ENCODE peak calls at places on chromosomes 7 and 10, in four cellular contexts. One of them, this sample, is unnamed.

GRCh38 chr10:127122831-127123230 is 73.6 kb downstream of the INSYN2A start:
- DNase-seq in tibial nerve: no peak
- DNase-seq in A673: no peak
- DNase-seq in IMR-90: no peak
- DNase-seq in this sample: no peak

GRCh38 chr10:118768041-118768933 is 13.5 kb upstream of the CACUL1 start:
- DNase-seq in tibial nerve: no peak
- DNase-seq in A673: no peak
- DNase-seq in IMR-90: no peak
- DNase-seq in this sample: no peak

GRCh38 chr10:128932071-128932820 is 534.8 kb upstream of the MGMT start:
- DNase-seq in IMR-90: no peak
- DNase-seq in A673: no peak
- DNase-seq in tibial nerve: no peak
- DNase-seq in this sample: no peak

GRCh38 chr10:114386446-114386845 is 17.9 kb downstream of the AFAP1L2 start:
- DNase-seq in A673: no peak
- DNase-seq in tibial nerve: no peak
- DNase-seq in IMR-90: no peak
- DNase-seq in this sample: peak

GRCh38 chr7:36863901-36864701 is 139.8 kb upstream of the AOAH start:
- DNase-seq in A673: no peak
- DNase-seq in tibial nerve: no peak
- DNase-seq in IMR-90: no peak
- DNase-seq in this sample: no peak

GRCh38 chr10:30903397-30904138 is 128.1 kb downstream of the ZNF438 start:
- DNase-seq in tibial nerve: no peak
- DNase-seq in IMR-90: no peak
- DNase-seq in A673: no peak
- DNase-seq in this sample: no peak

GRCh38 chr7:80505900-80506500 is 5.9 kb downstream of the GNAT3 start:
- DNase-seq in IMR-90: no peak
- DNase-seq in A673: no peak
- DNase-seq in tibial nerve: no peak
- DNase-seq in this sample: no peak

GRCh38 chr10:77712207-77712606 is 74.6 kb upstream of the KCNMA1 start:
- DNase-seq in tibial nerve: no peak
- DNase-seq in IMR-90: no peak
- DNase-seq in A673: no peak
- DNase-seq in this sample: no peak

GRCh38 chr7:18495412-18496335 is at the start of gene HDAC9:
- DNase-seq in IMR-90: peak
- DNase-seq in A673: peak
- DNase-seq in tibial nerve: no peak
- DNase-seq in this sample: peak

GRCh38 chr7:131272086-131272485 is 55.6 kb upstream of the MKLN1 start:
- DNase-seq in tibial nerve: no peak
- DNase-seq in IMR-90: no peak
- DNase-seq in A673: no peak
- DNase-seq in this sample: no peak

GRCh38 chr10:126124923-126125322 is 228.6 kb downstream of the FANK1 start:
- DNase-seq in tibial nerve: no peak
- DNase-seq in IMR-90: peak
- DNase-seq in A673: peak
- DNase-seq in this sample: no peak

GRCh38 chr7:121369462-121369861 is 26.6 kb downstream of the FAM3C start:
- DNase-seq in IMR-90: peak
- DNase-seq in tibial nerve: no peak
- DNase-seq in A673: peak
- DNase-seq in this sample: no peak

GRCh38 chr10:113091921-113092320 is 141.9 kb downstream of the TCF7L2 start:
- DNase-seq in IMR-90: no peak
- DNase-seq in A673: no peak
- DNase-seq in tibial nerve: no peak
- DNase-seq in this sample: no peak

GRCh38 chr10:91708174-91708861 is 75.4 kb upstream of the PPP1R3C start:
- DNase-seq in tibial nerve: no peak
- DNase-seq in A673: no peak
- DNase-seq in IMR-90: no peak
- DNase-seq in this sample: no peak

DNA sequence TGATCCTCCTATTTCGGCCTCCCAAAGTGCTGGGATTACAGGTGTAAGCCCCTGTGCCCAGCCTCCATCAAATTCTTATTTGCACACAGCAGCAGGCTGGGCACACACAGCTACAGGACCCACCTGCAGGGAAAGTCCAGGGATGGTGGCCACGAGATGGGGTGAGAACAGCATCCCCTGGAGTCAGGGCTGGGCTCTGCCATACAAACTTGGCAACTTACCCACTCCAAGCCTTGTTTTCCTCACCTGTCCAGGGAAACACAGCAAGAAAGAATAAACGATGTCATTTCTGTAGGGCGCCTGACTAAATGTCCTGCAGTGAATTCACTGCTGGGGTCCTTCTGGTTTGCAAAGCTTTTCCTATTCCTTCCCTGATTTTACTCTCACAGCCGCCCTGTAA is 5.5 kb downstream of the MYH16 start:
- DNase-seq in A673: no peak
- DNase-seq in tibial nerve: no peak
- DNase-seq in IMR-90: no peak
- DNase-seq in this sample: no peak
- H3K27ac ChIP-seq in A673: no peak
- H3K27ac ChIP-seq in tibial nerve: no peak
- H3K27ac ChIP-seq in IMR-90: no peak
- H3K27ac ChIP-seq in this sample: no peak

DNA sequence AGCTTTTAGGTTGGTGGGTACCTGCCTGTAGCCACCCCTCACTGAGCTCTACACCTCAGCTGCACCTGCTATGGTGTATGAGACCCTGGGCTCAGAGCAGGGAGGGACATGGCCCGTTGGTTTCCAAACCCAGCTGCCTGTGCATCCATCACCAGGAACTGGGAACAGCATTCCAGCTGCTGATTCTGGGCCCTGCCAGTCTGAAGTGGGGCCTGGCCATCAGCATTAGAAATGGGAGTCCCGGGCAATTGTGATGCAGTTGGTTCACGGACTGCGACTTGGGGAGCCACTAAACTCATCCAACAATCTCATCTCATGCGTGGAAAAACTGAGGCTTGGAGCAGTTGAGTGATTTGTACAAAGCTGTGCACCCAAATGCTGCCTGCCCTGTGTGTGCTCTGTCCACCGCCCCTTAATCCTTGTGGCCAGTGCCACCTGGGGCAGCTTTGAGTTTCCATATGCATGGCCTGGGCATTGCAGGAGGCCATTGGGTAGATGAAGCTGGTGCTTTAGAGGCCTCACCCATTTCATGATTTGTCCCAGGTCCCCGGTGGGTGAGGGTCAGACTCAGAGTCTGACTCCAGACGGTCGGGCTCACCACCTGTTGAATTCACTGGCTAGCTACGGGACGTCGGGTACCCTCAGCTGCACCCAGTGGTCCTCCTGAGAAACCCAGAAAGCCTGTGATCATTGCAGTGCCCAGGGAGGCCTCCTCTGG is 109.0 kb upstream of the SHH start:
- DNase-seq in IMR-90: no peak
- DNase-seq in tibial nerve: no peak
- DNase-seq in A673: no peak
- DNase-seq in this sample: no peak
- H3K27ac ChIP-seq in IMR-90: no peak
- H3K27ac ChIP-seq in tibial nerve: no peak
- H3K27ac ChIP-seq in A673: no peak
- H3K27ac ChIP-seq in this sample: no peak

GRCh38 chr10:6721480-6721879 is 141.4 kb upstream of the PRKCQ start:
- DNase-seq in A673: peak
- DNase-seq in tibial nerve: no peak
- DNase-seq in IMR-90: peak
- DNase-seq in this sample: peak
- H3K27ac ChIP-seq in A673: peak
- H3K27ac ChIP-seq in tibial nerve: no peak
- H3K27ac ChIP-seq in IMR-90: peak
- H3K27ac ChIP-seq in this sample: no peak

GRCh38 chr10:133166828-133167692 is 7.0 kb downstream of the KNDC1 start:
- DNase-seq in tibial nerve: no peak
- DNase-seq in A673: no peak
- DNase-seq in IMR-90: no peak
- DNase-seq in this sample: no peak
- H3K27ac ChIP-seq in tibial nerve: no peak
- H3K27ac ChIP-seq in A673: no peak
- H3K27ac ChIP-seq in IMR-90: no peak
- H3K27ac ChIP-seq in this sample: no peak

GRCh38 chr7:150989456-150989855 is 1.4 kb upstream of the NOS3 start:
- DNase-seq in IMR-90: no peak
- DNase-seq in A673: no peak
- DNase-seq in tibial nerve: no peak
- DNase-seq in this sample: no peak
- H3K27ac ChIP-seq in IMR-90: no peak
- H3K27ac ChIP-seq in A673: no peak
- H3K27ac ChIP-seq in tibial nerve: no peak
- H3K27ac ChIP-seq in this sample: no peak

DNA sequence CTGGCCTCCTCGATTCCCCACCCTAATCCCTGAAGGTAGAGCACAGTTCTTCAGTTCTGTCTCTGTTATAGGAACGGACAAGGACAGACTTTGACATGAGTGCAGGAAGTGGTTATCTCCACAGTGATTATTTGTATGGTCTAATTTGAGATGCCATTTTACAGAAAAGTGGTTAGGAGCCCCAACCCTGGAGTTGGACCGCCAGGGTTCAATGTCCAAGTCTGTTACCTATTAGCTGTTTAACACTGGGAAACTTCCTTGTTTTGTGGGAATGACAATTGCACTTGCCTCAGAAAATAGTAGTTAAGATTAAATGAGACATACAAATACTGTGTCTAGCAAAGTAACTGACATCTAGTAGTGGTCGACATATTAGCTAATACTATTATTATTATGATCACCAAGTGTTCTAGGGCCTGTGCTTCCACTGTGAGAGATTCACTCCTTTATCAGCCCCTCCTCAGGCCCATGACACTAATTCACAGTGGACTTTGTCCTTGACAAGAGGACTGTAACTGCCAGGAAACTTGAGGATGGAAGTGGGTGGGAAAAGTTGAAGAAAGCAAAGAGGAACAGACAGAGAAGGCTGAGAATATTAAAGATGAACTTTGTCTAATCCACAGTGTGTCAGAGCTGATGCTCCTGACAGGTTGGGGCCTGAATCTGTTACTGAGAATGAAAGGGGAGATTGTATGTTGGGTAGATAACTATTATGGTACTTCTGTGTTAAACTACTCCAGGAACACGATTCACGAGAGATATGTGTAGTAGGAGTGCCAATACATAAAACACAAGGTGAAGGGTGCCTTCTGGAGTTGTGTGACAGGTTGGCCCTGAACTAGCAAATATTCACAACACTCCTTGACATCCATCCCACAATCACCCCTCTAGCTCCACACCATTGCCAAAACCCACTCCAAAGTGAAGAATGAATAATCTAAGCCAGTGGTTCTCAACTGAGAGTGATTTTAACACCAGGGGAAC is 66.4 kb downstream of the TAC1 start:
- DNase-seq in IMR-90: no peak
- DNase-seq in A673: no peak
- DNase-seq in tibial nerve: no peak
- DNase-seq in this sample: no peak
- H3K27ac ChIP-seq in IMR-90: no peak
- H3K27ac ChIP-seq in A673: no peak
- H3K27ac ChIP-seq in tibial nerve: no peak
- H3K27ac ChIP-seq in this sample: no peak

GRCh38 chr7:46848944-46849343 is 733.0 kb downstream of the TNS3 start:
- DNase-seq in tibial nerve: no peak
- DNase-seq in A673: peak
- DNase-seq in IMR-90: peak
- DNase-seq in this sample: no peak

GRCh38 chr7:46852795-46853194 is 729.1 kb downstream of the TNS3 start:
- DNase-seq in IMR-90: no peak
- DNase-seq in A673: no peak
- DNase-seq in tibial nerve: no peak
- DNase-seq in this sample: no peak

GRCh38 chr7:46847126-46847525 is 734.8 kb downstream of the TNS3 start:
- DNase-seq in A673: no peak
- DNase-seq in IMR-90: peak
- DNase-seq in tibial nerve: no peak
- DNase-seq in this sample: no peak

GRCh38 chr7:46853451-46853850 is 728.5 kb downstream of the TNS3 start:
- DNase-seq in IMR-90: peak
- DNase-seq in tibial nerve: no peak
- DNase-seq in A673: no peak
- DNase-seq in this sample: no peak

DNA sequence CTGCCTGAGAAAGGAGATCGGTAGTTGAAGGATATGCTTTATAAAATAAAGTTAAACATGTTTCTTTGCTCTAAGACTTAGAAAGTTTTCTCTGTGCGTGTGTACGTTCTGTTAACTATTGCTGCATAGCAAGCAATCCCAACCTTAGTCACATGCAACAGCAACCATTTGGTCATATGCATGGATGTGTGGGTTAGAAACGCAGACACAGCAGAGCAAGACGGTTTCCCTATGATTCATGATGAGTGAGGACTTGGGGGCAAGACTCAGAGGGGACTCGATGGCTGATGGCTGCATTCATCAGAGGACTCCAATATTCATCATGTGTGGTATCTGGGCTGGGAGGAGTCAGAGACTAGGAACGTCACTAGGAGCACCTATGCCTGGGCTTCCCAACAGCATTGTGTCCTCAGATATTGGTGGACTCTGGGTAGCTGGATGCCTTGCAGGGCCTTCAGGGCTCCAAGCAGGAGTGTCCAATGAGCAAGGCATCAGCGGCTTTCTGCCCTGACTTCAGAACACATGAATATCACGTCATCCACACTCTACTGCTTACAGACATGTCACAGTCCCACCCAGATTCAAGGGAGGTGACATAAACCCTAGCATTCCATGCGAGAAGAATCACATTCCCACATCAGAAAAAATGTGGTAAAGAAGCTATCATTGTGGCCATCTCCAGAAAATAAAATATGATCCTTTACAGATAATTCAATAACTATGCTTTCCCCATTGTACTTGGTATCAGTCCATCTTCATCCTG is 731.2 kb downstream of the TNS3 start:
- DNase-seq in A673: no peak
- DNase-seq in tibial nerve: no peak
- DNase-seq in IMR-90: peak
- DNase-seq in this sample: no peak
- H3K27ac ChIP-seq in A673: no peak
- H3K27ac ChIP-seq in tibial nerve: no peak
- H3K27ac ChIP-seq in IMR-90: no peak
- H3K27ac ChIP-seq in this sample: no peak

DNA sequence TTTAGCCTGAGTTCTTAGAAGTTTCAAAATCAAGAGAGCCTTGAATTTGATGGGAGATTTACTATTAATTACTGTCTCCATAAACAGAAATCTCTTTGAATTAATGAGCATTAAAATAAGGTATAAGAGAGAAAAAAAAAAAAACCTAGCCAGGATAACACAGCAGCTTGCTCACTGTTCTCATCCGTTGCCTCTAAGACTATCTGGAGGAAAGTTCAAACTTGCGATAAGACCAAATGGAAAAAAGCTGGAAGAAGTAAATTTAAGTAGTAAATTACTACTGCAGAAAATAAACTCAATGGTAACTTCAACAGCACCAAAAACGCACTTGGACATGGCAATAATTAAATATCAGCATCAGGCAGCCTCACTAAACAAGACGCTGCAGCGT is 36.7 kb downstream of the GNA12 start:
- DNase-seq in IMR-90: no peak
- DNase-seq in A673: no peak
- DNase-seq in tibial nerve: no peak
- DNase-seq in this sample: no peak
- H3K27ac ChIP-seq in IMR-90: peak
- H3K27ac ChIP-seq in A673: no peak
- H3K27ac ChIP-seq in tibial nerve: no peak
- H3K27ac ChIP-seq in this sample: no peak

This sample was measured in SJCRH30.